ENCODE peak calls at places on chromosomes 6 and 20, in nine cellular contexts. H, P, E, L, O, M, U, K and T are unnamed samples.

GRCh38 chr20:9903048-9903651 is 64.3 kb upstream of the PAK5 start:
- DNase-seq in H (no peak), O (no peak), L (peak), K (no peak), U (no peak), P (no peak), E (peak), M (no peak), T (peak)

GRCh38 chr20:21096321-21097043 is 9.7 kb downstream of the LINC00237 start:
- DNase-seq in K (no peak), E (peak), P (peak), H (no peak), M (no peak), U (peak), O (no peak), L (peak), T (peak)

GRCh38 chr20:38604873-38605303 is 3.3 kb downstream of the ARHGAP40 start:
- DNase-seq in K (no peak), P (peak), U (peak), E (no peak), H (no peak), M (no peak), O (no peak), L (no peak), T (peak)

GRCh38 chr6:1815827-1816452 is 206.2 kb downstream of the FOXC1 start:
- DNase-seq in H (no peak), L (no peak), E (no peak), P (no peak), O (no peak), U (no peak), M (no peak), K (no peak), T (no peak)

GRCh38 chr6:148735996-148736395 is 10.8 kb upstream of the UST start:
- DNase-seq in O (no peak), U (no peak), M (no peak), H (no peak), P (no peak), E (no peak), K (no peak), L (no peak), T (no peak)

GRCh38 chr6:2839982-2840793 is 1.5 kb downstream of the SERPINB1 start:
- DNase-seq in L (no peak), U (no peak), H (no peak), P (no peak), M (no peak), O (no peak), K (no peak), E (no peak), T (no peak)

GRCh38 chr6:34305982-34306702 is 57.3 kb upstream of the SMIM29 start:
- DNase-seq in K (no peak), H (no peak), L (no peak), P (peak), O (no peak), U (peak), E (no peak), M (no peak), T (peak)

GRCh38 chr6:120352491-120352890 is 981.8 kb downstream of the TBC1D32 start:
- DNase-seq in L (no peak), O (no peak), U (no peak), H (no peak), K (no peak), M (no peak), E (no peak), P (no peak), T (no peak)

GRCh38 chr6:96862560-96862959 is 25.3 kb upstream of the GPR63 start:
- DNase-seq in U (no peak), P (no peak), O (no peak), H (no peak), M (no peak), K (no peak), L (peak), E (peak), T (no peak)

GRCh38 chr20:50551288-50551687 is 41.1 kb downstream of the PTPN1 start:
- DNase-seq in L (no peak), U (no peak), O (no peak), K (no peak), M (no peak), H (no peak), E (no peak), P (peak), T (no peak)

GRCh38 chr6:167985911-167986595 is 11.4 kb upstream of the KIF25 start:
- DNase-seq in K (no peak), M (peak), L (no peak), E (no peak), U (no peak), O (no peak), H (no peak), P (no peak), T (no peak)

GRCh38 chr20:53831812-53832211 is 238.2 kb upstream of the ZNF217 start:
- DNase-seq in K (no peak), U (no peak), E (no peak), M (no peak), O (no peak), P (no peak), H (no peak), L (no peak), T (no peak)

GRCh38 chr20:46541229-46541935 is 9.1 kb downstream of the OCSTAMP start:
- DNase-seq in P (no peak), E (no peak), K (no peak), H (no peak), M (no peak), O (no peak), U (no peak), L (no peak), T (no peak)

GRCh38 chr6:52390361-52390727 is 28.4 kb downstream of the PAQR8 start:
- DNase-seq in L (peak), U (peak), E (peak), P (peak), M (no peak), K (no peak), H (no peak), O (no peak), T (peak)

GRCh38 chr6:169921227-169921626 is 169.8 kb downstream of the ERMARD start:
- DNase-seq in M (no peak), L (no peak), U (no peak), E (no peak), O (no peak), P (no peak), K (no peak), H (no peak), T (no peak)

GRCh38 chr20:63394069-63394468 is 32.9 kb upstream of the CHRNA4 start:
- DNase-seq in P (no peak), U (peak), M (no peak), E (no peak), L (no peak), K (no peak), O (no peak), H (peak), T (peak)

GRCh38 chr6:117138920-117139319 is 126.4 kb upstream of the VGLL2 start:
- DNase-seq in O (no peak), E (no peak), L (no peak), U (no peak), P (no peak), M (no peak), K (no peak), H (no peak), T (no peak)

GRCh38 chr6:145044606-145045275 is 690.6 kb downstream of the EPM2A start:
- DNase-seq in K (no peak), L (no peak), H (no peak), O (peak), E (no peak), P (peak), M (no peak), U (peak), T (peak)

GRCh38 chr6:2942916-2943563 is 28.3 kb downstream of the SERPINB6 start:
- DNase-seq in U (no peak), E (peak), O (no peak), P (no peak), M (no peak), H (no peak), L (no peak), K (no peak), T (no peak)

GRCh38 chr6:85450578-85450884 is 648 bp downstream of the NT5E start:
- DNase-seq in O (no peak), M (no peak), L (no peak), U (no peak), K (no peak), P (no peak), E (no peak), H (no peak), T (peak)

GRCh38 chr20:45833030-45833882 is at the start of gene SNX21:
- DNase-seq in O (peak), E (peak), U (peak), P (peak), H (peak), M (peak), L (peak), K (peak), T (peak)

GRCh38 chr6:7742214-7742613 is 16.3 kb downstream of the BMP6 start:
- DNase-seq in H (no peak), O (no peak), L (no peak), M (no peak), K (no peak), U (no peak), E (no peak), P (no peak), T (no peak)

GRCh38 chr6:79463721-79464120 is 73.5 kb downstream of the LCA5 start:
- DNase-seq in M (no peak), K (no peak), O (no peak), U (no peak), P (no peak), E (no peak), L (no peak), H (no peak), T (no peak)

GRCh38 chr20:55649254-55649653 is 356.1 kb downstream of the CBLN4 start:
- DNase-seq in M (no peak), L (no peak), U (no peak), H (no peak), E (no peak), O (no peak), K (no peak), P (no peak), T (no peak)

GRCh38 chr6:25590986-25591385 is 61.0 kb upstream of the SCGN start:
- DNase-seq in U (no peak), O (no peak), K (no peak), E (no peak), M (no peak), H (no peak), L (no peak), P (no peak), T (no peak)

GRCh38 chr6:131282417-131282816 is 147.2 kb downstream of the AKAP7 start:
- DNase-seq in U (no peak), O (no peak), P (no peak), H (no peak), M (no peak), L (no peak), K (no peak), E (no peak), T (no peak)

GRCh38 chr6:91291071-91291470 is 704.2 kb upstream of the MAP3K7 start:
- DNase-seq in E (no peak), K (no peak), P (peak), O (no peak), L (no peak), M (no peak), H (no peak), U (no peak), T (peak)

GRCh38 chr6:28996844-28997502 is 8.1 kb downstream of the ZNF311 start:
- DNase-seq in U (no peak), L (no peak), P (peak), H (no peak), M (no peak), K (no peak), O (no peak), E (no peak), T (no peak)

GRCh38 chr20:36632487-36633284 is 13.3 kb downstream of the SLA2 start:
- DNase-seq in O (no peak), H (no peak), P (no peak), L (no peak), M (no peak), U (no peak), K (no peak), E (no peak), T (no peak)
- TF ChIP-seq CTCF in O (no peak), H (no peak), P (no peak), L (no peak), M (no peak), U (no peak), K (no peak), E (no peak), T (no peak)

GRCh38 chr20:6767166-6767535 is 335 bp upstream of the BMP2 start:
- DNase-seq in M (no peak), K (no peak), U (no peak), E (no peak), O (no peak), P (no peak), H (no peak), L (no peak), T (peak)

GRCh38 chr20:6767536-6768227 is at the start of gene BMP2:
- DNase-seq in H (peak), K (peak), O (no peak), E (peak), P (peak), L (peak), M (peak), U (peak), T (peak)

GRCh38 chr20:6766433-6766832 is 1.1 kb upstream of the BMP2 start:
- DNase-seq in P (no peak), O (no peak), L (no peak), H (no peak), E (no peak), K (no peak), M (no peak), U (no peak), T (no peak)

GRCh38 chr20:6768228-6769185 is 1.0 kb downstream of the BMP2 start:
- DNase-seq in H (peak), E (no peak), K (peak), L (no peak), M (peak), O (no peak), P (peak), U (peak), T (peak)

GRCh38 chr20:6769953-6770831 is 2.7 kb downstream of the BMP2 start:
- DNase-seq in P (no peak), U (peak), M (peak), K (peak), O (no peak), E (no peak), L (no peak), H (peak), T (peak)
- H3K4me3 ChIP-seq in P (peak), U (peak), M (peak), K (peak), O (no peak), E (no peak), L (no peak), H (peak), T (peak)

GRCh38 chr6:331622-332521 is 39.6 kb downstream of the DUSP22 start:
- DNase-seq in E (peak), O (no peak), U (no peak), P (no peak), H (no peak), M (peak), K (no peak), L (no peak), T (no peak)

GRCh38 chr6:328924-329323 is 36.6 kb downstream of the DUSP22 start:
- DNase-seq in H (no peak), K (no peak), U (no peak), P (no peak), M (no peak), E (peak), O (no peak), L (no peak), T (no peak)

GRCh38 chr6:330948-331347 is 38.7 kb downstream of the DUSP22 start:
- DNase-seq in O (no peak), P (no peak), U (no peak), L (no peak), K (no peak), E (no peak), M (no peak), H (no peak), T (no peak)

GRCh38 chr6:328184-328670 is 35.9 kb downstream of the DUSP22 start:
- DNase-seq in O (peak), E (peak), H (no peak), L (no peak), P (peak), U (peak), M (no peak), K (no peak), T (peak)

GRCh38 chr6:329888-330691 is 37.8 kb downstream of the DUSP22 start:
- DNase-seq in L (no peak), M (peak), P (peak), H (no peak), U (peak), K (no peak), O (no peak), E (peak), T (no peak)
- TF ChIP-seq CTCF in L (no peak), M (no peak), P (no peak), H (no peak), U (no peak), K (no peak), O (no peak), E (no peak), T (no peak)

GRCh38 chr20:44186674-44187053 is 324 bp downstream of the JPH2 start:
- DNase-seq in K (no peak), U (no peak), E (no peak), L (no peak), H (no peak), M (no peak), P (no peak), O (no peak), T (no peak)

GRCh38 chr20:44187054-44187762 is at the start of gene JPH2:
- DNase-seq in K (peak), E (no peak), U (peak), H (peak), O (no peak), L (peak), P (peak), M (no peak), T (peak)

GRCh38 chr20:44185574-44185973 is 1.4 kb downstream of the JPH2 start:
- DNase-seq in M (no peak), U (no peak), O (no peak), K (no peak), P (no peak), E (no peak), H (no peak), L (no peak), T (no peak)

GRCh38 chr20:44187763-44188709 is 1.0 kb upstream of the JPH2 start:
- DNase-seq in O (no peak), E (peak), K (no peak), P (peak), L (no peak), U (no peak), M (no peak), H (no peak), T (peak)

GRCh38 chr20:44186201-44186600 is 787 bp downstream of the JPH2 start:
- DNase-seq in P (no peak), U (no peak), L (no peak), H (no peak), M (no peak), K (peak), E (no peak), O (no peak), T (no peak)
- H3K4me3 ChIP-seq in P (no peak), U (no peak), L (no peak), H (no peak), M (peak), K (peak), E (no peak), O (peak), T (no peak)